ENCODE peak calls at places on chromosomes 11 and 22, in ten cellular contexts. One of them, this sample, is unnamed.

GRCh38 chr11:3197044-3197715 is 21.4 kb downstream of the MRGPRG start:
- DNase-seq in EL: no peak
- DNase-seq in GM12865: no peak
- DNase-seq in activated naive CD4-positive, alpha-beta T cell: no peak
- DNase-seq in SHP77: no peak
- DNase-seq in stimulated activated CD4-positive, alpha-beta T cell treated with anti-CD3 and anti-CD28 coated beads, Interleukin-2, amount 100 ng/mL, for 48 hours: no peak
- DNase-seq in A549: no peak
- DNase-seq in H9: no peak
- DNase-seq in NCI-H460: no peak
- DNase-seq in HT1080: no peak
- DNase-seq in this sample: no peak

GRCh38 chr11:108592591-108593213 is 866 bp downstream of the EXPH5 start:
- DNase-seq in EL: peak; percentile 33
- DNase-seq in GM12865: peak; percentile 34
- DNase-seq in activated naive CD4-positive, alpha-beta T cell: peak; percentile 20
- DNase-seq in SHP77: peak; percentile 12
- DNase-seq in stimulated activated CD4-positive, alpha-beta T cell treated with anti-CD3 and anti-CD28 coated beads, Interleukin-2, amount 100 ng/mL, for 48 hours: peak; percentile 26
- DNase-seq in A549: no peak
- DNase-seq in H9: peak; percentile 40
- DNase-seq in NCI-H460: no peak
- DNase-seq in HT1080: no peak
- DNase-seq in this sample: peak; percentile 12

GRCh38 chr11:128711136-128711535 is 17.3 kb downstream of the FLI1 start:
- DNase-seq in EL: peak; percentile 85
- DNase-seq in GM12865: no peak
- DNase-seq in activated naive CD4-positive, alpha-beta T cell: no peak
- DNase-seq in SHP77: no peak
- DNase-seq in stimulated activated CD4-positive, alpha-beta T cell treated with anti-CD3 and anti-CD28 coated beads, Interleukin-2, amount 100 ng/mL, for 48 hours: no peak
- DNase-seq in A549: no peak
- DNase-seq in H9: no peak
- DNase-seq in NCI-H460: no peak
- DNase-seq in HT1080: peak; percentile 76
- DNase-seq in this sample: no peak

GRCh38 chr11:66883021-66883968 is 26.4 kb downstream of the LRFN4 start:
- DNase-seq in EL: peak; percentile 77
- DNase-seq in GM12865: peak; percentile 69
- DNase-seq in activated naive CD4-positive, alpha-beta T cell: peak; percentile 38
- DNase-seq in SHP77: peak; percentile 92
- DNase-seq in stimulated activated CD4-positive, alpha-beta T cell treated with anti-CD3 and anti-CD28 coated beads, Interleukin-2, amount 100 ng/mL, for 48 hours: peak; percentile 62
- DNase-seq in A549: peak; percentile 85
- DNase-seq in H9: peak; percentile 91
- DNase-seq in NCI-H460: peak; percentile 82
- DNase-seq in HT1080: peak; percentile 79
- DNase-seq in this sample: peak; percentile 78

GRCh38 chr22:19121631-19122142 is 525 bp downstream of the DGCR2 start:
- DNase-seq in EL: peak; percentile 44
- DNase-seq in GM12865: peak; percentile 53
- DNase-seq in activated naive CD4-positive, alpha-beta T cell: peak; percentile 13
- DNase-seq in SHP77: peak; percentile 32
- DNase-seq in stimulated activated CD4-positive, alpha-beta T cell treated with anti-CD3 and anti-CD28 coated beads, Interleukin-2, amount 100 ng/mL, for 48 hours: peak; percentile 13
- DNase-seq in A549: peak; percentile 15
- DNase-seq in H9: peak; percentile 53
- DNase-seq in NCI-H460: peak; percentile 9
- DNase-seq in HT1080: peak; percentile 28
- DNase-seq in this sample: peak; percentile 47

GRCh38 chr11:9574556-9574805 is 1.0 kb downstream of the WEE1 start:
- DNase-seq in EL: no peak
- DNase-seq in GM12865: peak; percentile 37
- DNase-seq in activated naive CD4-positive, alpha-beta T cell: no peak
- DNase-seq in SHP77: no peak
- DNase-seq in stimulated activated CD4-positive, alpha-beta T cell treated with anti-CD3 and anti-CD28 coated beads, Interleukin-2, amount 100 ng/mL, for 48 hours: peak; percentile 16
- DNase-seq in A549: no peak
- DNase-seq in H9: no peak
- DNase-seq in NCI-H460: no peak
- DNase-seq in HT1080: no peak
- DNase-seq in this sample: no peak

GRCh38 chr11:64858467-64859401 is 14.3 kb upstream of the CDC42BPG start:
- DNase-seq in EL: no peak
- DNase-seq in GM12865: peak; percentile 72
- DNase-seq in activated naive CD4-positive, alpha-beta T cell: peak; percentile 51
- DNase-seq in SHP77: no peak
- DNase-seq in stimulated activated CD4-positive, alpha-beta T cell treated with anti-CD3 and anti-CD28 coated beads, Interleukin-2, amount 100 ng/mL, for 48 hours: no peak
- DNase-seq in A549: no peak
- DNase-seq in H9: no peak
- DNase-seq in NCI-H460: no peak
- DNase-seq in HT1080: no peak
- DNase-seq in this sample: no peak

GRCh38 chr11:72326151-72326842 is 82.3 kb upstream of the PHOX2A start:
- DNase-seq in EL: peak; percentile 67
- DNase-seq in GM12865: no peak
- DNase-seq in activated naive CD4-positive, alpha-beta T cell: no peak
- DNase-seq in SHP77: no peak
- DNase-seq in stimulated activated CD4-positive, alpha-beta T cell treated with anti-CD3 and anti-CD28 coated beads, Interleukin-2, amount 100 ng/mL, for 48 hours: peak; percentile 32
- DNase-seq in A549: no peak
- DNase-seq in H9: no peak
- DNase-seq in NCI-H460: no peak
- DNase-seq in HT1080: peak; percentile 74
- DNase-seq in this sample: no peak

GRCh38 chr11:17276236-17277023 is at the start of gene NUCB2:
- DNase-seq in EL: peak; percentile 97
- DNase-seq in GM12865: peak; percentile 96
- DNase-seq in activated naive CD4-positive, alpha-beta T cell: peak; percentile 95
- DNase-seq in SHP77: peak; percentile 76
- DNase-seq in stimulated activated CD4-positive, alpha-beta T cell treated with anti-CD3 and anti-CD28 coated beads, Interleukin-2, amount 100 ng/mL, for 48 hours: peak; percentile 97
- DNase-seq in A549: peak; percentile 95
- DNase-seq in H9: peak; percentile 98
- DNase-seq in NCI-H460: peak; percentile 91
- DNase-seq in HT1080: peak; percentile 95
- DNase-seq in this sample: peak; percentile 97

GRCh38 chr22:42164901-42165300 is 34.3 kb upstream of the CYP2D6 start:
- DNase-seq in EL: no peak
- DNase-seq in GM12865: no peak
- DNase-seq in activated naive CD4-positive, alpha-beta T cell: no peak
- DNase-seq in SHP77: no peak
- DNase-seq in stimulated activated CD4-positive, alpha-beta T cell treated with anti-CD3 and anti-CD28 coated beads, Interleukin-2, amount 100 ng/mL, for 48 hours: no peak
- DNase-seq in A549: no peak
- DNase-seq in H9: no peak
- DNase-seq in NCI-H460: no peak
- DNase-seq in HT1080: no peak
- DNase-seq in this sample: no peak

GRCh38 chr11:1507381-1508140 is 21.0 kb upstream of the MOB2 start:
- DNase-seq in EL: no peak
- DNase-seq in GM12865: no peak
- DNase-seq in activated naive CD4-positive, alpha-beta T cell: no peak
- DNase-seq in SHP77: no peak
- DNase-seq in stimulated activated CD4-positive, alpha-beta T cell treated with anti-CD3 and anti-CD28 coated beads, Interleukin-2, amount 100 ng/mL, for 48 hours: no peak
- DNase-seq in A549: no peak
- DNase-seq in H9: no peak
- DNase-seq in NCI-H460: no peak
- DNase-seq in HT1080: no peak
- DNase-seq in this sample: no peak

GRCh38 chr11:124583827-124584226 is 14.0 kb downstream of the OR8A1 start:
- DNase-seq in EL: no peak
- DNase-seq in GM12865: no peak
- DNase-seq in activated naive CD4-positive, alpha-beta T cell: no peak
- DNase-seq in SHP77: no peak
- DNase-seq in stimulated activated CD4-positive, alpha-beta T cell treated with anti-CD3 and anti-CD28 coated beads, Interleukin-2, amount 100 ng/mL, for 48 hours: no peak
- DNase-seq in A549: no peak
- DNase-seq in H9: no peak
- DNase-seq in NCI-H460: no peak
- DNase-seq in HT1080: no peak
- DNase-seq in this sample: no peak

GRCh38 chr11:10307022-10307410 is 2.1 kb downstream of the ADM start:
- DNase-seq in EL: no peak
- DNase-seq in GM12865: no peak
- DNase-seq in activated naive CD4-positive, alpha-beta T cell: no peak
- DNase-seq in SHP77: no peak
- DNase-seq in stimulated activated CD4-positive, alpha-beta T cell treated with anti-CD3 and anti-CD28 coated beads, Interleukin-2, amount 100 ng/mL, for 48 hours: no peak
- DNase-seq in A549: peak; percentile 76
- DNase-seq in H9: no peak
- DNase-seq in NCI-H460: no peak
- DNase-seq in HT1080: no peak
- DNase-seq in this sample: no peak

GRCh38 chr11:90135016-90135415 is 553 bp downstream of the NAALAD2 start:
- DNase-seq in EL: no peak
- DNase-seq in GM12865: no peak
- DNase-seq in activated naive CD4-positive, alpha-beta T cell: no peak
- DNase-seq in SHP77: no peak
- DNase-seq in stimulated activated CD4-positive, alpha-beta T cell treated with anti-CD3 and anti-CD28 coated beads, Interleukin-2, amount 100 ng/mL, for 48 hours: no peak
- DNase-seq in A549: no peak
- DNase-seq in H9: no peak
- DNase-seq in NCI-H460: no peak
- DNase-seq in HT1080: no peak
- DNase-seq in this sample: no peak

GRCh38 chr11:75107187-75107586 is 10.5 kb upstream of the OR2AT4 start:
- DNase-seq in EL: peak; percentile 49
- DNase-seq in GM12865: no peak
- DNase-seq in activated naive CD4-positive, alpha-beta T cell: no peak
- DNase-seq in SHP77: no peak
- DNase-seq in stimulated activated CD4-positive, alpha-beta T cell treated with anti-CD3 and anti-CD28 coated beads, Interleukin-2, amount 100 ng/mL, for 48 hours: no peak
- DNase-seq in A549: no peak
- DNase-seq in H9: no peak
- DNase-seq in NCI-H460: no peak
- DNase-seq in HT1080: peak; percentile 49
- DNase-seq in this sample: no peak